ENCODE peak calls at places on chromosomes 16 and 17, in eight cellular contexts. O is astrocyte of the spinal cord; J is cardiac fibroblast; Q is upper lobe of right lung; I is brain microvascular endothelial cell; D is CD4-positive, alpha-beta T cell; W is CD8-positive, alpha-beta T cell; N is tibial nerve. M is an unnamed sample.
A peak's percentile ranks its signal among the peaks of the same experiment; 100 is the strongest.

GRCh38 chr16:29820730-29821662 is 734 bp downstream of the MVP start:
- DNase-seq in O (no peak), J (peak; percentile 45), Q (peak; percentile 91), I (no peak), D (no peak), W (peak; percentile 66), N (no peak), M (no peak)

GRCh38 chr16:48611329-48612137 is 1.6 kb upstream of the N4BP1 start:
- DNase-seq in O (no peak), J (no peak), Q (no peak), I (no peak), D (peak; percentile 59), W (peak; percentile 79), N (no peak), M (no peak)

GRCh38 chr16:49874613-49875237 is 18.8 kb upstream of the ZNF423 start:
- DNase-seq in O (no peak), J (no peak), Q (no peak), I (no peak), D (no peak), W (no peak), N (no peak), M (no peak)

GRCh38 chr17:66885417-66885816 is 50.5 kb downstream of the CACNG5 start:
- DNase-seq in O (no peak), J (no peak), Q (no peak), I (no peak), D (no peak), W (no peak), N (no peak), M (no peak)

GRCh38 chr17:17842111-17842876 is 5.5 kb upstream of the SREBF1 start:
- DNase-seq in O (no peak), J (no peak), Q (no peak), I (no peak), D (no peak), W (no peak), N (no peak), M (no peak)

GRCh38 chr17:58789831-58790230 is 34.2 kb downstream of the PPM1E start:
- DNase-seq in O (no peak), J (no peak), Q (no peak), I (no peak), D (no peak), W (no peak), N (no peak), M (no peak)

GRCh38 chr16:86991679-86992078 is 325.5 kb downstream of the C16orf95 start:
- DNase-seq in O (peak; percentile 43), J (peak; percentile 44), Q (no peak), I (peak; percentile 34), D (no peak), W (no peak), N (no peak), M (no peak)

GRCh38 chr16:21159281-21159951 is 942 bp downstream of the LDAF1 start:
- DNase-seq in O (no peak), J (no peak), Q (peak; percentile 88), I (no peak), D (peak; percentile 3), W (peak; percentile 51), N (no peak), M (no peak)

GRCh38 chr16:78128920-78129319 is 29.5 kb downstream of the WWOX start:
- DNase-seq in O (no peak), J (no peak), Q (no peak), I (no peak), D (no peak), W (no peak), N (no peak), M (no peak)

GRCh38 chr16:66165879-66166278 is 200.6 kb upstream of the CDH5 start:
- DNase-seq in O (no peak), J (no peak), Q (no peak), I (no peak), D (no peak), W (no peak), N (no peak), M (no peak)

GRCh38 chr17:49894761-49895160 is 46.9 kb upstream of the TAC4 start:
- DNase-seq in O (no peak), J (no peak), Q (no peak), I (no peak), D (no peak), W (no peak), N (no peak), M (no peak)

GRCh38 chr16:67594956-67595355 is 32.6 kb downstream of the CTCF start:
- DNase-seq in O (peak; percentile 77), J (peak; percentile 72), Q (no peak), I (peak; percentile 52), D (no peak), W (no peak), N (no peak), M (no peak)

GRCh38 chr17:52751051-52751450 is 592.5 kb upstream of the CA10 start:
- DNase-seq in O (no peak), J (no peak), Q (no peak), I (no peak), D (no peak), W (no peak), N (no peak), M (no peak)
- TF ChIP-seq CTCF in O (no peak), J (no peak), Q (no peak), I (no peak), D (no peak), W (no peak), N (no peak), M (no peak)

DNA sequence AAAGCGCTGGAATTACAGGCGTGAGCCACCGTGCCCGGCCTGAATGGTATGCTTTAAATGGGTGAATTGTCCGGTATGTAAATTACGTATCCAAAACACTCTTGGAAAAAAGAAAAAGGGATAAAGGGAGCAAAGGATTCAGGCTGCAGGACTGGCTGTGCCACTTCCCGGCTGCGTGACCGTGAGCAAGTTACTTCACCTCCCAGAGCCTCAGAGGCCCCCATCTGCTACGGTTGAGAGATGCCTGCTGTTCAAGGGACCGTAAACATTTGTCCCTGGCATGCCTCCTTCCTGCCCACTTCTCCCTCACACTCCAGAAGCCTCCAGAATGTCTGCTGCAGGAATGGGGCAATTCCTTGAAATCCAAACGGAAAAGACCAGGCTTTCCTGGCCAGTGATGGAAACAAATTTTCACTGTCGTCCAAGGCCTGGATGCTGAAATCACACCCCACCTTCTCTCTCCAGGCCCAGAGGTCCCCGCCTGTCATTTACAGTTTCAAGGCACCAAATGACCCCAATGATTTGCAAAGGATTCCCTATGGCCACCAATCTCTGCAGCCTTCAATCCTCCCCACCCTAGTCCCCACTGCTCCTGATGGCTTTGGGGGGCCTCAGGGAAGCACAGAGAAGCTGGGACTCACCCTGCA is 22.9 kb upstream of the LITAF start:
- DNase-seq in O (no peak), J (no peak), Q (no peak), I (no peak), D (no peak), W (no peak), N (no peak), M (no peak)
- TF ChIP-seq CTCF in O (no peak), J (no peak), Q (no peak), I (no peak), D (no peak), W (no peak), N (no peak), M (no peak)

GRCh38 chr16:2149630-2150417 is 1.4 kb downstream of the RAB26 start:
- DNase-seq in O (no peak), J (peak; percentile 20), Q (no peak), I (no peak), D (no peak), W (no peak), N (no peak), M (no peak)

GRCh38 chr16:2151188-2152091 is 3.0 kb downstream of the RAB26 start:
- DNase-seq in O (no peak), J (peak; percentile 11), Q (no peak), I (no peak), D (no peak), W (no peak), N (no peak), M (no peak)

GRCh38 chr16:2152695-2153506 is 2.7 kb upstream of the TRAF7 start:
- DNase-seq in O (peak; percentile 32), J (peak; percentile 16), Q (no peak), I (no peak), D (no peak), W (no peak), N (no peak), M (no peak)

GRCh38 chr16:2148714-2149629 is 547 bp downstream of the RAB26 start:
- DNase-seq in O (no peak), J (peak; percentile 19), Q (peak; percentile 62), I (no peak), D (no peak), W (no peak), N (no peak), M (no peak)

DNA sequence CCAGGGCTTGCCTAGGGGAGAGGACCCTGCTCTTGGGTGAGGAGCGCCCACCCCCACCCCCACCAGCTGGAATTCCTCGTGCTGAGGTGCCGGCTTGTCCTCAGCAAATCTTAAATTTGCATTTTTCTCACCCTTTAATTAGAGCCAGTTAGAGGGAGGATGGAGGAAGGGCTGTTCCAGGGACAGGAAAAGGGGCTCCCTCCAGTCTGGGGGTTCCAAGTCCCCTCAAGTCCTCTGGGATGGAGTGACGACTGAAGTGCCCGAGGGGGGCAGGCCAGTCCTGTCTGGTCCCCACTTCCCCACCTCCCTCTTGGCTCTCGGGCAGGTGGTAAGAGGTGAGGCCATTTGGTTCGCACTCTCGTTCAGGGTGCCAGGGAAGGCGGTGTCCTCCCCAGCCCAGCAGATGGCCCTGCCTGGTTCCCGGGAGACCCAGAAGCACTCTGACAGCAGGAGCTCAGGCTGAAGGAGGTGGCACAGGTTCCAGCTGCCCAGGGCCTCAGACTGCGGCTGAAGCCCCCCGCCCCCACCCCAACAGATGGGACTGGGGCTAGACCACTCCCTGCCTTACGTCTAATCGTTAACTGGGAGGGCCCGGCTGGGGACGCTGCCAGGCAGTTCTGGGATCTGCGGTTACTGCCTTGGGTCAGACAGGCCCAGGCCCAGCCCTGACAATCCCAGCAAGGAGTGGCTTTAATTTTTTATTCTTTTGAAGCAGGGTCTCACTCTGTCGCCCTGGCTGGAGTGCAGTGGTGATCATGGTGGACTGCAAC is 2.2 kb downstream of the RAB26 start:
- DNase-seq in O (peak; percentile 53), J (peak; percentile 21), Q (no peak), I (no peak), D (no peak), W (no peak), N (no peak), M (no peak)
- TF ChIP-seq CTCF in O (no peak), J (no peak), Q (no peak), I (no peak), D (no peak), W (no peak), N (no peak), M (no peak)

GRCh38 chr17:76889323-76889722 is 21.1 kb downstream of the MGAT5B start:
- DNase-seq in O (no peak), J (no peak), Q (no peak), I (no peak), D (no peak), W (no peak), N (no peak), M (no peak)

GRCh38 chr17:76886395-76886794 is 18.2 kb downstream of the MGAT5B start:
- DNase-seq in O (no peak), J (no peak), Q (no peak), I (no peak), D (no peak), W (no peak), N (no peak), M (no peak)

GRCh38 chr17:76888661-76889060 is 20.5 kb downstream of the MGAT5B start:
- DNase-seq in O (no peak), J (no peak), Q (no peak), I (no peak), D (no peak), W (no peak), N (no peak), M (no peak)

GRCh38 chr17:76884995-76885896 is 17.0 kb downstream of the MGAT5B start:
- DNase-seq in O (no peak), J (no peak), Q (no peak), I (no peak), D (no peak), W (no peak), N (no peak), M (no peak)

GRCh38 chr17:76887809-76888208 is 19.6 kb downstream of the MGAT5B start:
- DNase-seq in O (no peak), J (no peak), Q (no peak), I (no peak), D (no peak), W (no peak), N (no peak), M (no peak)
- TF ChIP-seq CTCF in O (peak; percentile 16), J (peak; percentile 4), Q (no peak), I (peak; percentile 46), D (no peak), W (no peak), N (no peak), M (no peak)